ENCODE peak calls at places on chromosomes 3 and 15, in six cellular contexts. X is nephron progenitor cell, Y is MM.1S, U is fibroblast of mammary gland, O is GM13977, T is cardiac fibroblast. N is an unnamed sample.

GRCh38 chr3:38468811-38469210 is 15.1 kb downstream of the ACVR2B start:
- DNase-seq in X (no peak), Y (no peak), U (no peak), O (no peak), T (no peak), N (no peak)

GRCh38 chr3:134721214-134721613 is 70.4 kb upstream of the KY start:
- DNase-seq in X (no peak), Y (no peak), U (peak), O (no peak), T (no peak), N (no peak)

GRCh38 chr15:40249477-40250303 is 10.8 kb downstream of the PAK6 start:
- DNase-seq in X (no peak), Y (no peak), U (no peak), O (no peak), T (peak), N (no peak)

GRCh38 chr3:21421096-21421495 is 329.9 kb downstream of the ZNF385D start:
- DNase-seq in X (no peak), Y (no peak), U (no peak), O (no peak), T (no peak), N (no peak)

GRCh38 chr3:13040381-13041074 is 32.7 kb downstream of the IQSEC1 start:
- DNase-seq in X (no peak), Y (peak), U (no peak), O (peak), T (no peak), N (peak)

GRCh38 chr3:13684854-13685253 is 135.9 kb downstream of the FBLN2 start:
- DNase-seq in X (no peak), Y (no peak), U (no peak), O (no peak), T (no peak), N (no peak)

GRCh38 chr3:178099885-178100284 is 436.4 kb upstream of the KCNMB2 start:
- DNase-seq in X (no peak), Y (no peak), U (no peak), O (no peak), T (no peak), N (no peak)

GRCh38 chr3:113906568-113907140 is 41.2 kb upstream of the ZDHHC23 start:
- DNase-seq in X (no peak), Y (no peak), U (no peak), O (no peak), T (no peak), N (no peak)

GRCh38 chr15:87827126-87827525 is 429.4 kb downstream of the NTRK3 start:
- DNase-seq in X (no peak), Y (no peak), U (peak), O (no peak), T (peak), N (no peak)

GRCh38 chr3:177460100-177460499 is 262.8 kb upstream of the TBL1XR1 start:
- DNase-seq in X (no peak), Y (no peak), U (no peak), O (no peak), T (no peak), N (no peak)

GRCh38 chr15:37789881-37790280 is 144.6 kb upstream of the TMCO5A start:
- DNase-seq in X (no peak), Y (no peak), U (peak), O (no peak), T (peak), N (no peak)

GRCh38 chr15:71072423-71072822 is 42.8 kb upstream of the THSD4 start:
- DNase-seq in X (no peak), Y (no peak), U (no peak), O (no peak), T (no peak), N (no peak)

GRCh38 chr15:57224664-57225063 is 151.6 kb upstream of the CGNL1 start:
- DNase-seq in X (no peak), Y (no peak), U (peak), O (no peak), T (no peak), N (no peak)

GRCh38 chr3:11601446-11602241 is 42.1 kb downstream of the VGLL4 start:
- DNase-seq in X (peak), Y (no peak), U (peak), O (peak), T (peak), N (peak)

GRCh38 chr3:53122255-53122932 is 7.8 kb downstream of the RFT1 start:
- DNase-seq in X (no peak), Y (no peak), U (no peak), O (no peak), T (no peak), N (no peak)

GRCh38 chr15:60875681-60876080 is 353.4 kb downstream of the RORA start:
- DNase-seq in X (no peak), Y (no peak), U (no peak), O (no peak), T (no peak), N (no peak)

GRCh38 chr3:107367353-107367752 is 9.9 kb upstream of the CCDC54 start:
- DNase-seq in X (no peak), Y (no peak), U (peak), O (no peak), T (peak), N (no peak)

GRCh38 chr3:190117995-190118394 is 2.7 kb downstream of the P3H2 start:
- DNase-seq in X (no peak), Y (no peak), U (no peak), O (no peak), T (no peak), N (no peak)

GRCh38 chr15:77027697-77028450 is 32.9 kb downstream of the PSTPIP1 start:
- DNase-seq in X (peak), Y (no peak), U (no peak), O (no peak), T (no peak), N (peak)

GRCh38 chr3:37052860-37053259 is 59.5 kb downstream of the MLH1 start:
- DNase-seq in X (no peak), Y (no peak), U (no peak), O (no peak), T (no peak), N (no peak)

DNA sequence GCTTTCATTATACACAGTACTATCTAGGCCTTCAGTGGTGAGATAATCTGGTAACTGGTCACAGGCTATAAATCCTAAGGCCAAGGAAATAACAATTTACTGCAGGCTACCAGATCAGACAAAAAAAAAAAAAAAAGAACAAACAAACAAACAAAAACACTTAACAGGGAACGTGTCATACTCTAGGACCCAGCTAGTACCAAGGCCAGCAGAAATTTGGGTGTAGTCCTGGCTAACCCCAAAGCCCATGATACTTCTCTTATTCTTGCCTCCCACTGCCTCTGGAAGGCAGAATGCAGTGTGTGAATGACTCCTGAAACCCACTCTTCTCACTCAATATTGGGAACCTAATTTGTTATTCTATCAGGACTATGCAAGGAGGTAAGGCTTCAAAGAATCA is 53.7 kb upstream of the ST3GAL6 start:
- DNase-seq in X (no peak), Y (no peak), U (no peak), O (no peak), T (no peak), N (no peak)
- TF ChIP-seq CTCF in X (no peak), Y (no peak), U (no peak), O (no peak), T (no peak), N (no peak)

DNA sequence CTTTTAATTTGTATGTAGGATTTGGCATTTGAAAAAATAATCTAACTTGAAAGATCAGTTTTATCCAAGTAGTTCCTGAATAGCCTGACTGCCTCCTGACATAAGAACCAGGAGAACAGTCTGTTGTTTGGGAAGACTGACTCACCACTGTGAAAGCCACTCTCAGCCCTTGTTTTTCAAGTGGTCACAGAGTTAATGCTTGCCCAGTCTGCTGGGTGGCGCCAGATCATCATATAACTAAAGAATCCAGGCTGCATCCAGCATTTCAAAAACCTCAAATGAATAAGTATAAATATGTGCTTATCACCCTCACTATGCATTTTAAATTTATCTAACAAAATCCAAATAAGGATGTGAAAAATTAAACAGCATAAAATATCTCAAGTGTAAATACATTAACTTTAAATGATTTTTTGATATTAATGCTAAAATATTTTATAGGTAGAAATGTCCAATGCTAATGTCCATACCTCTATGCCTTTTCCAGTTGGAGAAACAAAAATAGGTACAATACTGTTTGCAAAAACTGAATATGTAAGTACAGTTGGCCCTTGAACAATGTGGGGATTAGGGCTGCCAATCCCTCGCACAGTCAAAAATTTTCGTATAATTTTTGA is 26.9 kb upstream of the ZBBX start:
- DNase-seq in X (peak), Y (peak), U (peak), O (no peak), T (peak), N (no peak)
- TF ChIP-seq CTCF in X (peak), Y (peak), U (peak), O (peak), T (peak), N (no peak)

GRCh38 chr15:48031973-48032372 is 88.8 kb upstream of the SLC24A5 start:
- DNase-seq in X (no peak), Y (no peak), U (no peak), O (no peak), T (no peak), N (no peak)
- TF ChIP-seq CTCF in X (no peak), Y (no peak), U (no peak), O (no peak), T (no peak), N (no peak)

GRCh38 chr3:9782777-9783176 is 9.5 kb downstream of the TADA3 start:
- DNase-seq in X (no peak), Y (no peak), U (no peak), O (no peak), T (no peak), N (no peak)
- TF ChIP-seq CTCF in X (no peak), Y (peak), U (no peak), O (peak), T (no peak), N (no peak)

GRCh38 chr3:55724407-55724784 is 237.3 kb upstream of the WNT5A start:
- DNase-seq in X (no peak), Y (no peak), U (no peak), O (no peak), T (no peak), N (no peak)

GRCh38 chr3:55725681-55726500 is 238.8 kb upstream of the WNT5A start:
- DNase-seq in X (no peak), Y (no peak), U (no peak), O (no peak), T (no peak), N (no peak)

GRCh38 chr3:55721716-55722484 is 234.8 kb upstream of the WNT5A start:
- DNase-seq in X (peak), Y (peak), U (peak), O (peak), T (peak), N (no peak)

GRCh38 chr3:55724851-55725250 is 237.7 kb upstream of the WNT5A start:
- DNase-seq in X (no peak), Y (no peak), U (no peak), O (no peak), T (no peak), N (no peak)

GRCh38 chr3:55723653-55724406 is 236.7 kb upstream of the WNT5A start:
- DNase-seq in X (no peak), Y (no peak), U (no peak), O (no peak), T (no peak), N (no peak)
- TF ChIP-seq CTCF in X (no peak), Y (no peak), U (no peak), O (no peak), T (no peak), N (no peak)

N was measured in activated B cell treated with CpG ODN at 0.5 μM for 24 hours.